ENCODE peak calls at places on chromosomes 2 and 18, in ten cellular contexts. K is lung, P is uterus, O is neuronal stem cell, H is thoracic aorta, Z is MM.1S, G is right lobe of liver, F is sigmoid colon, Y is upper lobe of right lung, X is A549. V is an unnamed sample.

GRCh38 chr2:203431391-203432185 is 103.4 kb downstream of the ABI2 start:
- DNase-seq in K (no peak), P (no peak), O (no peak), H (no peak), Z (no peak), G (no peak), F (no peak), Y (no peak), X (no peak), V (no peak)

GRCh38 chr2:202950592-202950991 is 38.5 kb downstream of the CARF start:
- DNase-seq in K (no peak), P (no peak), O (no peak), H (no peak), Z (no peak), G (no peak), F (no peak), Y (no peak), X (no peak), V (no peak)

GRCh38 chr2:172457606-172458005 is 30.2 kb downstream of the ITGA6 start:
- DNase-seq in K (no peak), P (no peak), O (no peak), H (no peak), Z (no peak), G (no peak), F (no peak), Y (no peak), X (no peak), V (no peak)

GRCh38 chr2:7053650-7054262 is 136.5 kb downstream of the RNF144A start:
- DNase-seq in K (no peak), P (no peak), O (no peak), H (no peak), Z (no peak), G (no peak), F (peak; percentile 68), Y (no peak), X (no peak), V (no peak)

GRCh38 chr2:45332567-45332966 is 278.5 kb downstream of the SRBD1 start:
- DNase-seq in K (no peak), P (no peak), O (no peak), H (no peak), Z (no peak), G (no peak), F (no peak), Y (no peak), X (no peak), V (no peak)

GRCh38 chr18:59114160-59114559 is 25.5 kb upstream of the SEC11C start:
- DNase-seq in K (no peak), P (no peak), O (no peak), H (no peak), Z (no peak), G (no peak), F (no peak), Y (no peak), X (no peak), V (no peak)

GRCh38 chr18:7898181-7898580 is 331.1 kb downstream of the PTPRM start:
- DNase-seq in K (no peak), P (no peak), O (no peak), H (no peak), Z (no peak), G (no peak), F (no peak), Y (no peak), X (no peak), V (no peak)

GRCh38 chr18:24985616-24986015 is 366.4 kb downstream of the ZNF521 start:
- DNase-seq in K (no peak), P (no peak), O (no peak), H (no peak), Z (no peak), G (no peak), F (no peak), Y (no peak), X (no peak), V (no peak)

GRCh38 chr18:65215865-65216466 is 534.8 kb upstream of the CDH7 start:
- DNase-seq in K (no peak), P (no peak), O (no peak), H (no peak), Z (no peak), G (no peak), F (no peak), Y (no peak), X (no peak), V (no peak)
- H3K4me1 ChIP-seq in K (no peaks in the 10 kb centered on the region), P (no peaks in the 10 kb centered on the region), O (no peaks in the 10 kb centered on the region), H (no peaks in the 10 kb centered on the region), Z (no peaks in the 10 kb centered on the region), G (no peaks in the 10 kb centered on the region), F (no peaks in the 10 kb centered on the region), Y (no peaks in the 10 kb centered on the region), X (no peaks in the 10 kb centered on the region), V (no peaks in the 10 kb centered on the region)

DNA sequence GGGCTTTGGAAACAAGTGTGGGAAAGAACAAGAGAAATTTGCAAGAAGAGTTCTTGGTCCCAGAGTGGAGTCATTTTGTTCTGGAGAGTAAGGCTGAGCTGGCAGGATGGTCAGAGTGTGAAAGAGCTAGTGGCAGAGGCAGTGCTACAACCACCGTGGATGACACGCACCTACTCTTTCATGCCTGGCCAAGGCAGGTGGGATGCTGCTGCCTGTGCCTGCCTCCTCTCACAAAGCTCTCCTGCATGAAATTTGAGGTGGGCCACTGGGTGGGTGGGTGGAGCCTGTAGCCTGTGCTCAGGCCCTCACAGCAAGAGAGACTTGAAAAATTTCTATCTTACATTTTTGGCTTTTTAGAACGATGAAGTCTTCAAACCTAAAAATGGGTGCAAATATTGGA is 9.4 kb upstream of the INO80C start:
- DNase-seq in K (no peak), P (no peak), O (no peak), H (no peak), Z (no peak), G (no peak), F (no peak), Y (no peak), X (no peak), V (no peak)
- H3K4me1 ChIP-seq in K (peaks cover 2% of the 10 kb centered on the region), P (no peaks in the 10 kb centered on the region), O (peaks cover 6% of the 10 kb centered on the region), H (no peaks in the 10 kb centered on the region), Z (peaks cover 11% of the 10 kb centered on the region), G (no peaks in the 10 kb centered on the region), F (no peaks in the 10 kb centered on the region), Y (peaks cover 3% of the 10 kb centered on the region), X (peaks cover 39% of the 10 kb centered on the region), V (no peaks in the 10 kb centered on the region)

DNA sequence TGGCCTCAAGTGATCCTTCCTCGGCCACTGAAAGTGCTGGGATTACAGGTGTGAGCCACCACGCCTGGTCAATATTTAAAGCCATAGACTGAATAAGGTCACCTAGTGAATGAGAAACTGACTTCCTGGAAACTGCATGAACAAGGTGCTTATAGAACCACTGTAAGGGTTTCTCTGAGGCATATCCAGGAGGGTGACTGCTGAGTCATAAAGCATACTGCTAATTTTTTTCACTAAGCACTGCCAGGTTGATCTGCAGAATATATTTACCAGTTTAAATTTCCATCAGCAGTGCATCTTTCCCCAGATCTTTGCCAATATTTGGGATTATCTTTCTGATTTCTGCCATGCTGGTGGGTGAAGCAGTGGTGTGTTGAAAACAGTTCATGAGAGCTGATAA is 4.3 kb upstream of the CLIP4 start:
- DNase-seq in K (no peak), P (no peak), O (no peak), H (no peak), Z (peak; percentile 11), G (no peak), F (no peak), Y (no peak), X (no peak), V (no peak)
- H3K4me1 ChIP-seq in K (peaks cover 9% of the 10 kb centered on the region), P (no peaks in the 10 kb centered on the region), O (peaks cover 7% of the 10 kb centered on the region), H (peaks cover 12% of the 10 kb centered on the region), Z (peaks cover 11% of the 10 kb centered on the region), G (no peaks in the 10 kb centered on the region), F (peaks cover 4% of the 10 kb centered on the region), Y (peaks cover 4% of the 10 kb centered on the region), X (peaks cover 69% of the 10 kb centered on the region), V (no peaks in the 10 kb centered on the region)

GRCh38 chr2:174122185-174122584 is 126.1 kb downstream of the OLA1 start:
- DNase-seq in K (no peak), P (no peak), O (no peak), H (no peak), Z (no peak), G (no peak), F (no peak), Y (no peak), X (no peak), V (no peak)

GRCh38 chr2:174120346-174120745 is 128.0 kb downstream of the OLA1 start:
- DNase-seq in K (no peak), P (no peak), O (no peak), H (no peak), Z (no peak), G (no peak), F (no peak), Y (no peak), X (peak; percentile 11), V (no peak)

GRCh38 chr2:174117951-174118930 is 130.1 kb downstream of the OLA1 start:
- DNase-seq in K (no peak), P (no peak), O (no peak), H (no peak), Z (no peak), G (no peak), F (no peak), Y (no peak), X (peak; percentile 9), V (no peak)

GRCh38 chr2:174121612-174122011 is 126.7 kb downstream of the OLA1 start:
- DNase-seq in K (no peak), P (no peak), O (no peak), H (no peak), Z (no peak), G (no peak), F (no peak), Y (no peak), X (no peak), V (no peak)

DNA sequence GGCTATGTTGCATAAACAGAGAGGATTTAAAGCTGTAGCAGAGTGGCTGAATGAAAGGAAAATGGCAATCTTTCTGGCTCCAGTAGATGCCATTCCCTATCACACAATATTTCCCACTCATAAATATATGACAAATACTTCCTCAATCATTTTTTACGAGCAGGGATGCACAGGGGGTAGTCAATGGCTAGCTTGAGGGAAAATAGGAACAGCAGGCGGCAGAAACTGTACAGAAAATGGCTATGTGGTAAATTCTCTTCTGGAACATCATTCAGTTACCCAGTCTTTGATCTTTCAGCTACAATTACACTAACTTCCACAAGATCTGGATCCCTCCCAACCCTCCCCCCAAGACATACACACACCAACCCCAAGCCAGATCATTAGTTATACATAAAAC is 127.2 kb downstream of the OLA1 start:
- DNase-seq in K (no peak), P (no peak), O (no peak), H (no peak), Z (no peak), G (no peak), F (no peak), Y (no peak), X (no peak), V (no peak)
- H3K4me1 ChIP-seq in K (no peaks in the 10 kb centered on the region), P (no peaks in the 10 kb centered on the region), O (peaks cover 7% of the 10 kb centered on the region), H (no peaks in the 10 kb centered on the region), Z (no peaks in the 10 kb centered on the region), G (no peaks in the 10 kb centered on the region), F (no peaks in the 10 kb centered on the region), Y (no peaks in the 10 kb centered on the region), X (peaks cover 67% of the 10 kb centered on the region), V (no peaks in the 10 kb centered on the region)

DNA sequence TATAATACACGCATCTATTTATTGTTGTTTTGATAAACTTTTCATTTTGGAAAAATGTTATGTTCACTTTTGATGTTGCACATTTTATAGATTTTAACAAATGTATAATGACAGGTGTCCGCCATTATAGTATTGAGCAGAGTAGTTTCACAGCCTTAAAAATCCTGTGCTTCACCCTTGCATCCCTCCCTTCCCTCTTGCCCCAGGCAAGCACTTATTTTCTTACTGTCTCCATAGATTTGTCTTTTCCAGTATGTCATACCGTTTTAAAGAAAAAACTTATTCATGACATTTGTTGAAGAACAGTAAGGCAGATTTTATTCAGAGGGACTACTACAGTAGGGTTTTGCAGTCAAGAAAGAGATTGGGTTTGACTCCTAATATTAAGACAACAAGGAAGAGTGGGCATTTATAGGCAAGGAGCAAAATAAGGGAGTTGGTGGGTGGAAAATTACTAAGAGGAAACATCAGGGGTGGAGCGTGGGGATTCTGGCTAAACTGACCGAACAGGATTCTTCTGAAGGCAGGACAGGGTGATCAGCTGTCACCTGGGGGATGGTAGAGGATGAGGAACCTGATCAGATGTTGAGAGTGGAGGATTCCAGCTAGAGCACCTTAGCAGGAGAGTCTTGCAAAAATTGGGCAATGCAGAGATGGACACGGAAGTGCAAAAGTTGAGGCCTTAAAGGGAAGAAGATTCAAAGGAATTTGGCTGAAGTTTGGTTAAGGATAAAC is 108.8 kb downstream of the NCK2 start:
- DNase-seq in K (no peak), P (no peak), O (no peak), H (no peak), Z (no peak), G (no peak), F (no peak), Y (no peak), X (no peak), V (no peak)
- H3K4me1 ChIP-seq in K (peaks cover 5% of the 10 kb centered on the region), P (no peaks in the 10 kb centered on the region), O (no peaks in the 10 kb centered on the region), H (no peaks in the 10 kb centered on the region), Z (no peaks in the 10 kb centered on the region), G (no peaks in the 10 kb centered on the region), F (no peaks in the 10 kb centered on the region), Y (no peaks in the 10 kb centered on the region), X (no peaks in the 10 kb centered on the region), V (no peaks in the 10 kb centered on the region)

V was measured in right cardiac atrium.